ENCODE peak calls at places on chromosomes 7 and 10, in nine cellular contexts. One of them, this sample, is unnamed.

GRCh38 chr7:3103614-3104399 is 60.1 kb upstream of the CARD11 start:
- DNase-seq in fibroblast of the aortic adventitia: no peak
- DNase-seq in hepatocyte: no peak
- DNase-seq in sigmoid colon: no peak
- DNase-seq in ovary: no peak
- DNase-seq in nephron progenitor cell: no peak
- DNase-seq in AG04450: no peak
- DNase-seq in PC-3: no peak
- DNase-seq in lower leg skin: no peak
- DNase-seq in this sample: no peak

GRCh38 chr10:99685232-99686041 is 26.1 kb downstream of the ENTPD7 start:
- DNase-seq in fibroblast of the aortic adventitia: no peak
- DNase-seq in hepatocyte: no peak
- DNase-seq in sigmoid colon: no peak
- DNase-seq in ovary: no peak
- DNase-seq in nephron progenitor cell: no peak
- DNase-seq in AG04450: no peak
- DNase-seq in PC-3: no peak
- DNase-seq in lower leg skin: no peak
- DNase-seq in this sample: no peak

GRCh38 chr10:48907730-48908129 is 31.9 kb downstream of the LRRC18 start:
- DNase-seq in fibroblast of the aortic adventitia: no peak
- DNase-seq in hepatocyte: no peak
- DNase-seq in sigmoid colon: no peak
- DNase-seq in ovary: no peak
- DNase-seq in nephron progenitor cell: no peak
- DNase-seq in AG04450: no peak
- DNase-seq in PC-3: no peak
- DNase-seq in lower leg skin: no peak
- DNase-seq in this sample: no peak

GRCh38 chr7:107594961-107595737 is 15.1 kb downstream of the BCAP29 start:
- DNase-seq in fibroblast of the aortic adventitia: peak
- DNase-seq in hepatocyte: no peak
- DNase-seq in sigmoid colon: no peak
- DNase-seq in ovary: no peak
- DNase-seq in nephron progenitor cell: no peak
- DNase-seq in AG04450: peak
- DNase-seq in PC-3: peak
- DNase-seq in lower leg skin: no peak
- DNase-seq in this sample: no peak

GRCh38 chr7:74482629-74483401 is 29.1 kb downstream of the GTF2IRD1 start:
- DNase-seq in fibroblast of the aortic adventitia: peak
- DNase-seq in hepatocyte: peak
- DNase-seq in sigmoid colon: no peak
- DNase-seq in ovary: no peak
- DNase-seq in nephron progenitor cell: no peak
- DNase-seq in AG04450: peak
- DNase-seq in PC-3: no peak
- DNase-seq in lower leg skin: no peak
- DNase-seq in this sample: no peak

GRCh38 chr10:67607472-67607871 is 88.5 kb downstream of the CTNNA3 start:
- DNase-seq in fibroblast of the aortic adventitia: no peak
- DNase-seq in hepatocyte: no peak
- DNase-seq in sigmoid colon: no peak
- DNase-seq in ovary: no peak
- DNase-seq in nephron progenitor cell: no peak
- DNase-seq in AG04450: no peak
- DNase-seq in PC-3: peak
- DNase-seq in lower leg skin: no peak
- DNase-seq in this sample: no peak

GRCh38 chr10:48606530-48607355 is 1.9 kb upstream of the ARHGAP22 start:
- DNase-seq in fibroblast of the aortic adventitia: peak
- DNase-seq in hepatocyte: no peak
- DNase-seq in sigmoid colon: peak
- DNase-seq in ovary: no peak
- DNase-seq in nephron progenitor cell: no peak
- DNase-seq in AG04450: peak
- DNase-seq in PC-3: peak
- DNase-seq in lower leg skin: peak
- DNase-seq in this sample: no peak

GRCh38 chr10:72106154-72106849 is 18.0 kb upstream of the SPOCK2 start:
- DNase-seq in fibroblast of the aortic adventitia: no peak
- DNase-seq in hepatocyte: no peak
- DNase-seq in sigmoid colon: no peak
- DNase-seq in ovary: no peak
- DNase-seq in nephron progenitor cell: no peak
- DNase-seq in AG04450: no peak
- DNase-seq in PC-3: no peak
- DNase-seq in lower leg skin: no peak
- DNase-seq in this sample: no peak

DNA sequence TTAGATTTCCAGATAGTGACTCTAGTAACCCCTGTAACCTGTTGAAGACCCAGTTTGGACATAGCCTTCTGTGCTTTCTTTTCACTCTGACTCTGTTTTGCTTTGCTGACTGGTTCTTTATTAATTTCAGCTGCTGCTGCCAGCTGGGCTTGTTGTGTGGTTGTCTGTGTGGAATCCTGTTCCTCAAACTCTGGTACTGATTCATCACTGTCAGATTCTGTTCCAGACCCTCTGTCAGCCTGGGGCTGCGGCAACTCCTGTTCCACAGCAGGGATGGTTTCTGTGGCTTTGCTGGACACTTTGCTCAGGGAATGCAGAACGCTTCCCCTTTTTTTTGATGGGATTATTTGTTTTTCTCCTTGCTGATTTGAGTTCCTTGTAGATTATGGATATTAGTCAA is 104.9 kb downstream of the SEC23IP start:
- DNase-seq in fibroblast of the aortic adventitia: no peak
- DNase-seq in hepatocyte: no peak
- DNase-seq in sigmoid colon: no peak
- DNase-seq in ovary: no peak
- DNase-seq in nephron progenitor cell: no peak
- DNase-seq in AG04450: no peak
- DNase-seq in PC-3: no peak
- DNase-seq in lower leg skin: no peak
- DNase-seq in this sample: no peak
- TF ChIP-seq CTCF in fibroblast of the aortic adventitia: no peak
- TF ChIP-seq CTCF in hepatocyte: no peak
- TF ChIP-seq CTCF in sigmoid colon: no peak
- TF ChIP-seq CTCF in ovary: no peak
- TF ChIP-seq CTCF in nephron progenitor cell: no peak
- TF ChIP-seq CTCF in AG04450: no peak
- TF ChIP-seq CTCF in PC-3: no peak
- TF ChIP-seq CTCF in lower leg skin: no peak
- TF ChIP-seq CTCF in this sample: no peak

GRCh38 chr7:46772740-46773139 is 809.2 kb downstream of the TNS3 start:
- DNase-seq in fibroblast of the aortic adventitia: no peak
- DNase-seq in hepatocyte: no peak
- DNase-seq in sigmoid colon: no peak
- DNase-seq in ovary: no peak
- DNase-seq in nephron progenitor cell: no peak
- DNase-seq in AG04450: no peak
- DNase-seq in PC-3: no peak
- DNase-seq in lower leg skin: no peak
- DNase-seq in this sample: no peak

GRCh38 chr7:46775020-46775419 is 806.9 kb downstream of the TNS3 start:
- DNase-seq in fibroblast of the aortic adventitia: no peak
- DNase-seq in hepatocyte: no peak
- DNase-seq in sigmoid colon: no peak
- DNase-seq in ovary: no peak
- DNase-seq in nephron progenitor cell: no peak
- DNase-seq in AG04450: no peak
- DNase-seq in PC-3: no peak
- DNase-seq in lower leg skin: no peak
- DNase-seq in this sample: no peak

GRCh38 chr7:46775776-46776175 is 806.1 kb downstream of the TNS3 start:
- DNase-seq in fibroblast of the aortic adventitia: no peak
- DNase-seq in hepatocyte: no peak
- DNase-seq in sigmoid colon: no peak
- DNase-seq in ovary: no peak
- DNase-seq in nephron progenitor cell: no peak
- DNase-seq in AG04450: no peak
- DNase-seq in PC-3: peak
- DNase-seq in lower leg skin: no peak
- DNase-seq in this sample: no peak

GRCh38 chr7:46774515-46774914 is 807.4 kb downstream of the TNS3 start:
- DNase-seq in fibroblast of the aortic adventitia: no peak
- DNase-seq in hepatocyte: no peak
- DNase-seq in sigmoid colon: no peak
- DNase-seq in ovary: no peak
- DNase-seq in nephron progenitor cell: no peak
- DNase-seq in AG04450: no peak
- DNase-seq in PC-3: no peak
- DNase-seq in lower leg skin: no peak
- DNase-seq in this sample: no peak

DNA sequence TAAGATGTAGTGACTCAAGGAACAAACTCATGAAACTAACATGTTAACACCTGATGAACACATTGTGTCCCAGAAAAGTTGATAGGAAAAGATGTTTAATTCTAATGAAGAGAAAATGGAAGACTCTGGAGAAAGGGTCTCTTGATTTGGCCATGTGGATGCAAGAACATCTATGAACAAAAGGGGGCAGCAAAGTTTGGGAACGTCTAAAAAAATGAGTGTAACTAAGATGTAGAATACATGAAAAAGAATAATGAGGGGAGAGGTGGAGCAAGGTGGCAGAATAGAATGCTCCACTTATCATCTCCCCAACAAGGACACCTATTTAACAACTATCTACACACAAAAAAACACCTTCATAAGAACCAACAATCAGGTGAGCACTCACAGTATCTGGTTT is 805.1 kb downstream of the TNS3 start:
- DNase-seq in fibroblast of the aortic adventitia: peak
- DNase-seq in hepatocyte: no peak
- DNase-seq in sigmoid colon: no peak
- DNase-seq in ovary: no peak
- DNase-seq in nephron progenitor cell: no peak
- DNase-seq in AG04450: no peak
- DNase-seq in PC-3: peak
- DNase-seq in lower leg skin: no peak
- DNase-seq in this sample: no peak
- TF ChIP-seq CTCF in fibroblast of the aortic adventitia: peak
- TF ChIP-seq CTCF in hepatocyte: peak
- TF ChIP-seq CTCF in sigmoid colon: no peak
- TF ChIP-seq CTCF in ovary: no peak
- TF ChIP-seq CTCF in nephron progenitor cell: peak
- TF ChIP-seq CTCF in AG04450: peak
- TF ChIP-seq CTCF in PC-3: peak
- TF ChIP-seq CTCF in lower leg skin: no peak
- TF ChIP-seq CTCF in this sample: peak

GRCh38 chr7:81500631-81501030 is 269.2 kb downstream of the HGF start:
- DNase-seq in fibroblast of the aortic adventitia: no peak
- DNase-seq in hepatocyte: no peak
- DNase-seq in sigmoid colon: no peak
- DNase-seq in ovary: no peak
- DNase-seq in nephron progenitor cell: no peak
- DNase-seq in AG04450: no peak
- DNase-seq in PC-3: peak
- DNase-seq in lower leg skin: no peak
- DNase-seq in this sample: no peak

GRCh38 chr7:81503771-81504170 is 266.1 kb downstream of the HGF start:
- DNase-seq in fibroblast of the aortic adventitia: no peak
- DNase-seq in hepatocyte: no peak
- DNase-seq in sigmoid colon: no peak
- DNase-seq in ovary: no peak
- DNase-seq in nephron progenitor cell: no peak
- DNase-seq in AG04450: no peak
- DNase-seq in PC-3: no peak
- DNase-seq in lower leg skin: no peak
- DNase-seq in this sample: no peak

GRCh38 chr7:81503321-81503720 is 266.5 kb downstream of the HGF start:
- DNase-seq in fibroblast of the aortic adventitia: no peak
- DNase-seq in hepatocyte: no peak
- DNase-seq in sigmoid colon: no peak
- DNase-seq in ovary: no peak
- DNase-seq in nephron progenitor cell: no peak
- DNase-seq in AG04450: no peak
- DNase-seq in PC-3: no peak
- DNase-seq in lower leg skin: no peak
- DNase-seq in this sample: no peak

GRCh38 chr7:81501220-81501619 is 268.6 kb downstream of the HGF start:
- DNase-seq in fibroblast of the aortic adventitia: peak
- DNase-seq in hepatocyte: peak
- DNase-seq in sigmoid colon: no peak
- DNase-seq in ovary: no peak
- DNase-seq in nephron progenitor cell: no peak
- DNase-seq in AG04450: peak
- DNase-seq in PC-3: peak
- DNase-seq in lower leg skin: no peak
- DNase-seq in this sample: no peak

DNA sequence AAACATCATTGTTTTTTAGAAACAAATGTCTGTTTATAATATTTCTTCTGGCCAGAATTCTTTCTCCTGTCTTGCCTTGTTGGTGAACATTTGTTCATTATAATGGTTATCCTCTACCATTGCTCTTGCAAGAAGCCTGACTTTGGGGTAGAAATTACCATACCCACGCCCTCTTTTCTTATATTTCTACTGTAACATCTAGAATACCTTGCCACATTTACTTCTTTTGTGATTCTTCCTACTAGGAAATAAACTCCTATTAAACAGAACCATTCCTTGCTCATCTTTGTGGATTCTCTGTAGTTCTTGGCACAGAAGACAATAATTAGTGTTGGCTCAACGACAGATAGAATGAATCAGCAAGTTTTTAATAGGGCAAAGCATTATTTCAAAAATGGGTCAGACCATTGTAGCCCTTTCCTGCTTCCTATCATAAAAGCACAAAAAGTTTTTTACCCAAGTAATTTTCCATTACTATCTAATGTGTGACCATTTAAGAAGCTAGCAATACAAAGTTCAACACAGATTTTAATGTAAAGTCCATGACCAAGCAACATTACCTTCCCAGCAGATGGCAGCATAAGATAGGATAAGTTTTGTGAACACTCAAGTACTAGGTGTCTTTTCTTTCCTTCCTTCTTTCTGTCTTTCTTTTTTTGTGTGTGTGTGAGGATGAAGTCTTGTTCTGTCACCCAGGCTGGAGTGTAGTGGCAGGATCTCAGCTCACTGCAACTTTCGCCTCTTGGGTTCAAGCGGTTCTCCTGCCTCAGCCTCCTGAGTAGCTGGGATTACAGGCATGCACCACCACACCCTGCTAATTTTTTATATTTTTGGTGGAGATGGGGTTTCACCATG is 270.4 kb downstream of the HGF start:
- DNase-seq in fibroblast of the aortic adventitia: peak
- DNase-seq in hepatocyte: peak
- DNase-seq in sigmoid colon: no peak
- DNase-seq in ovary: no peak
- DNase-seq in nephron progenitor cell: peak
- DNase-seq in AG04450: peak
- DNase-seq in PC-3: peak
- DNase-seq in lower leg skin: no peak
- DNase-seq in this sample: no peak
- TF ChIP-seq CTCF in fibroblast of the aortic adventitia: peak
- TF ChIP-seq CTCF in hepatocyte: peak
- TF ChIP-seq CTCF in sigmoid colon: peak
- TF ChIP-seq CTCF in ovary: peak
- TF ChIP-seq CTCF in nephron progenitor cell: peak
- TF ChIP-seq CTCF in AG04450: peak
- TF ChIP-seq CTCF in PC-3: peak
- TF ChIP-seq CTCF in lower leg skin: no peak
- TF ChIP-seq CTCF in this sample: peak

GRCh38 chr7:25842201-25842726 is 309.7 kb upstream of the NFE2L3 start:
- DNase-seq in fibroblast of the aortic adventitia: no peak
- DNase-seq in hepatocyte: no peak
- DNase-seq in sigmoid colon: no peak
- DNase-seq in ovary: no peak
- DNase-seq in nephron progenitor cell: no peak
- DNase-seq in AG04450: no peak
- DNase-seq in PC-3: no peak
- DNase-seq in lower leg skin: no peak
- DNase-seq in this sample: no peak

GRCh38 chr7:25844109-25844915 is 307.7 kb upstream of the NFE2L3 start:
- DNase-seq in fibroblast of the aortic adventitia: peak
- DNase-seq in hepatocyte: no peak
- DNase-seq in sigmoid colon: no peak
- DNase-seq in ovary: no peak
- DNase-seq in nephron progenitor cell: no peak
- DNase-seq in AG04450: no peak
- DNase-seq in PC-3: no peak
- DNase-seq in lower leg skin: no peak
- DNase-seq in this sample: no peak

GRCh38 chr7:25841575-25841974 is 310.4 kb upstream of the NFE2L3 start:
- DNase-seq in fibroblast of the aortic adventitia: no peak
- DNase-seq in hepatocyte: no peak
- DNase-seq in sigmoid colon: no peak
- DNase-seq in ovary: no peak
- DNase-seq in nephron progenitor cell: no peak
- DNase-seq in AG04450: no peak
- DNase-seq in PC-3: no peak
- DNase-seq in lower leg skin: no peak
- DNase-seq in this sample: no peak

GRCh38 chr7:25845341-25845923 is 306.6 kb upstream of the NFE2L3 start:
- DNase-seq in fibroblast of the aortic adventitia: no peak
- DNase-seq in hepatocyte: peak
- DNase-seq in sigmoid colon: no peak
- DNase-seq in ovary: no peak
- DNase-seq in nephron progenitor cell: no peak
- DNase-seq in AG04450: no peak
- DNase-seq in PC-3: no peak
- DNase-seq in lower leg skin: no peak
- DNase-seq in this sample: no peak

GRCh38 chr7:25843467-25843866 is 308.5 kb upstream of the NFE2L3 start:
- DNase-seq in fibroblast of the aortic adventitia: no peak
- DNase-seq in hepatocyte: no peak
- DNase-seq in sigmoid colon: no peak
- DNase-seq in ovary: no peak
- DNase-seq in nephron progenitor cell: no peak
- DNase-seq in AG04450: no peak
- DNase-seq in PC-3: no peak
- DNase-seq in lower leg skin: no peak
- DNase-seq in this sample: no peak
- TF ChIP-seq CTCF in fibroblast of the aortic adventitia: peak
- TF ChIP-seq CTCF in hepatocyte: no peak
- TF ChIP-seq CTCF in sigmoid colon: no peak
- TF ChIP-seq CTCF in ovary: no peak
- TF ChIP-seq CTCF in nephron progenitor cell: no peak
- TF ChIP-seq CTCF in AG04450: no peak
- TF ChIP-seq CTCF in PC-3: no peak
- TF ChIP-seq CTCF in lower leg skin: no peak
- TF ChIP-seq CTCF in this sample: peak

This sample was measured in chondrocyte.